ENCODE peak calls at places on chromosomes 7 and 10, in six cellular contexts. N is epithelial cell of esophagus, V is Kasumi-1, O is EH, J is HEK293T, D is RWPE1. Z is an unnamed sample.

GRCh38 chr7:94348142-94348541 is 46.6 kb upstream of the COL1A2 start:
- DNase-seq in J (no peak), O (peak; percentile 98), D (no peak), N (peak; percentile 10), V (no peak), Z (no peak)

GRCh38 chr10:77287647-77288120 is 349.9 kb downstream of the KCNMA1 start:
- DNase-seq in O (no peak), V (no peak), N (no peak), D (no peak), J (peak; percentile 38), Z (no peak)

GRCh38 chr7:36092221-36092771 is 60.8 kb upstream of the EEPD1 start:
- DNase-seq in N (no peak), D (no peak), O (no peak), V (no peak), J (no peak), Z (no peak)

GRCh38 chr10:21724020-21724589 is 190.1 kb downstream of the MLLT10 start:
- DNase-seq in J (no peak), V (peak; percentile 47), N (no peak), D (no peak), O (peak; percentile 27), Z (no peak)

GRCh38 chr7:556427-556826 is 36.8 kb upstream of the PDGFA start:
- DNase-seq in V (no peak), J (no peak), O (no peak), N (no peak), D (no peak), Z (no peak)

GRCh38 chr7:17661982-17662585 is 278.2 kb downstream of the SNX13 start:
- DNase-seq in V (no peak), D (no peak), O (peak; percentile 47), J (no peak), N (peak; percentile 76), Z (no peak)

GRCh38 chr10:52318822-52319464 is 4.9 kb downstream of the DKK1 start:
- DNase-seq in D (peak; percentile 74), J (no peak), N (peak; percentile 92), V (no peak), O (peak; percentile 97), Z (no peak)

GRCh38 chr10:79241629-79241989 is 105.7 kb upstream of the PPIF start:
- DNase-seq in V (no peak), J (no peak), N (no peak), D (no peak), O (no peak), Z (no peak)

GRCh38 chr10:92567952-92568600 is 5.8 kb downstream of the IDE start:
- DNase-seq in N (peak; percentile 81), D (peak; percentile 71), J (no peak), O (peak; percentile 44), V (no peak), Z (no peak)

GRCh38 chr7:151808296-151809155 is 68.4 kb downstream of the PRKAG2 start:
- DNase-seq in J (no peak), D (peak; percentile 89), N (peak; percentile 93), V (no peak), O (peak; percentile 25), Z (no peak)

GRCh38 chr10:51564896-51565505 is 134.4 kb downstream of the CSTF2T start:
- DNase-seq in V (no peak), J (no peak), D (no peak), N (no peak), O (no peak), Z (no peak)

GRCh38 chr7:29345590-29345989 is 151.0 kb downstream of the CHN2 start:
- DNase-seq in V (no peak), N (peak; percentile 59), J (peak; percentile 16), O (peak; percentile 5), D (peak; percentile 33), Z (no peak)

GRCh38 chr7:130425798-130426197 is 15.0 kb downstream of the CEP41 start:
- DNase-seq in N (no peak), V (no peak), J (no peak), O (no peak), D (no peak), Z (no peak)

GRCh38 chr7:22791204-22792158 is 31.2 kb downstream of the TOMM7 start:
- DNase-seq in N (no peak), D (peak; percentile 17), J (no peak), O (peak; percentile 77), V (no peak), Z (no peak)

GRCh38 chr10:110274072-110274627 is 30.6 kb downstream of the SMNDC1 start:
- DNase-seq in N (no peak), O (no peak), D (no peak), J (no peak), V (peak; percentile 51), Z (no peak)

GRCh38 chr7:111678986-111679385 is 116.7 kb upstream of the IMMP2L start:
- DNase-seq in N (no peak), D (no peak), V (no peak), J (no peak), O (no peak), Z (no peak)

GRCh38 chr7:122694697-122695096 is 4.2 kb downstream of the RNF133 start:
- DNase-seq in N (no peak), O (no peak), V (no peak), D (no peak), J (no peak), Z (no peak)

GRCh38 chr7:14013880-14014279 is 24.4 kb upstream of the ETV1 start:
- DNase-seq in V (no peak), D (no peak), O (no peak), J (no peak), N (no peak), Z (no peak)

GRCh38 chr10:2599571-2599970 is 467.8 kb upstream of the PFKP start:
- DNase-seq in N (no peak), J (no peak), D (no peak), V (no peak), O (no peak), Z (no peak)

GRCh38 chr7:1042161-1042833 is 2.0 kb upstream of the GPR146 start:
- DNase-seq in D (no peak), V (no peak), O (no peak), N (no peak), J (no peak), Z (no peak)

GRCh38 chr7:123154231-123154860 is 45.4 kb downstream of the SLC13A1 start:
- DNase-seq in O (peak; percentile 44), D (peak; percentile 53), J (peak; percentile 65), V (peak; percentile 60), N (peak; percentile 92), Z (no peak)

GRCh38 chr7:12770227-12770975 is 83.0 kb downstream of the ARL4A start:
- DNase-seq in J (no peak), N (peak; percentile 13), D (peak; percentile 11), V (no peak), O (peak; percentile 25), Z (no peak)

GRCh38 chr7:158428842-158429753 is 158.5 kb downstream of the PTPRN2 start:
- DNase-seq in O (no peak), D (no peak), N (no peak), V (no peak), J (no peak), Z (no peak)

GRCh38 chr7:127629268-127629854 is 11.4 kb upstream of the PAX4 start:
- DNase-seq in J (peak; percentile 65), V (peak; percentile 65), N (peak; percentile 37), D (peak; percentile 25), O (peak; percentile 19), Z (no peak)

GRCh38 chr10:119006451-119007210 is 22.9 kb upstream of the NANOS1 start:
- DNase-seq in D (peak; percentile 93), N (peak; percentile 98), J (no peak), V (no peak), O (peak; percentile 97), Z (peak; percentile 64)

GRCh38 chr7:20217193-20217948 is at the start of gene MACC1:
- DNase-seq in O (no peak), D (peak; percentile 73), V (peak; percentile 63), N (peak; percentile 97), J (no peak), Z (no peak)

GRCh38 chr10:103448751-103449150 is 3.4 kb downstream of the CALHM2 start:
- DNase-seq in J (no peak), O (peak; percentile 90), V (no peak), N (peak; percentile 75), D (peak; percentile 77), Z (peak; percentile 48)

GRCh38 chr7:105652359-105652993 is 71.2 kb upstream of the EFCAB10 start:
- DNase-seq in D (peak; percentile 82), N (peak; percentile 77), J (peak; percentile 87), O (peak; percentile 78), V (peak; percentile 61), Z (peak; percentile 21)

GRCh38 chr10:113341138-113341537 is 211.7 kb upstream of the HABP2 start:
- DNase-seq in D (peak; percentile 39), J (no peak), V (no peak), N (peak; percentile 76), O (no peak), Z (no peak)

Z was measured in GOT3.